ENCODE peak calls at places on chromosomes 12 and 14, in five cellular contexts. One of them, this sample, is unnamed.

GRCh38 chr12:109695961-109696461 is 17.6 kb upstream of the FAM222A start:
- DNase-seq in endothelial cell: no peak
- DNase-seq in GM23338: no peak
- DNase-seq in HCT116: peak
- DNase-seq in stimulated activated CD8-positive, alpha-beta memory T cell treated with anti-CD3 and anti-CD28 coated beads, Interleukin-7, amount 100 ng/mL, for 4 hours: no peak
- DNase-seq in this sample: no peak

GRCh38 chr12:132955094-132955932 is 793 bp downstream of the ZNF605 start:
- DNase-seq in HCT116: no peak
- DNase-seq in GM23338: peak
- DNase-seq in stimulated activated CD8-positive, alpha-beta memory T cell treated with anti-CD3 and anti-CD28 coated beads, Interleukin-7, amount 100 ng/mL, for 4 hours: no peak
- DNase-seq in endothelial cell: peak
- DNase-seq in this sample: peak

GRCh38 chr12:131795688-131796410 is 32.3 kb upstream of the MMP17 start:
- DNase-seq in HCT116: no peak
- DNase-seq in stimulated activated CD8-positive, alpha-beta memory T cell treated with anti-CD3 and anti-CD28 coated beads, Interleukin-7, amount 100 ng/mL, for 4 hours: no peak
- DNase-seq in GM23338: peak
- DNase-seq in endothelial cell: no peak
- DNase-seq in this sample: no peak

GRCh38 chr14:92258934-92259333 is 64.0 kb upstream of the SLC24A4 start:
- DNase-seq in HCT116: no peak
- DNase-seq in stimulated activated CD8-positive, alpha-beta memory T cell treated with anti-CD3 and anti-CD28 coated beads, Interleukin-7, amount 100 ng/mL, for 4 hours: no peak
- DNase-seq in GM23338: no peak
- DNase-seq in endothelial cell: no peak
- DNase-seq in this sample: no peak

GRCh38 chr12:129746318-129746717 is 157.5 kb downstream of the TMEM132D start:
- DNase-seq in endothelial cell: no peak
- DNase-seq in stimulated activated CD8-positive, alpha-beta memory T cell treated with anti-CD3 and anti-CD28 coated beads, Interleukin-7, amount 100 ng/mL, for 4 hours: no peak
- DNase-seq in HCT116: no peak
- DNase-seq in GM23338: no peak
- DNase-seq in this sample: no peak

GRCh38 chr14:86865934-86866333 is 1127.0 kb downstream of the GALC start:
- DNase-seq in endothelial cell: no peak
- DNase-seq in GM23338: peak
- DNase-seq in stimulated activated CD8-positive, alpha-beta memory T cell treated with anti-CD3 and anti-CD28 coated beads, Interleukin-7, amount 100 ng/mL, for 4 hours: no peak
- DNase-seq in HCT116: no peak
- DNase-seq in this sample: no peak

GRCh38 chr12:4164591-4165558 is 108.7 kb upstream of the CCND2 start:
- DNase-seq in stimulated activated CD8-positive, alpha-beta memory T cell treated with anti-CD3 and anti-CD28 coated beads, Interleukin-7, amount 100 ng/mL, for 4 hours: peak
- DNase-seq in HCT116: no peak
- DNase-seq in endothelial cell: peak
- DNase-seq in GM23338: peak
- DNase-seq in this sample: peak

GRCh38 chr12:112061127-112061526 is 47.5 kb downstream of the NAA25 start:
- DNase-seq in endothelial cell: no peak
- DNase-seq in HCT116: no peak
- DNase-seq in GM23338: no peak
- DNase-seq in stimulated activated CD8-positive, alpha-beta memory T cell treated with anti-CD3 and anti-CD28 coated beads, Interleukin-7, amount 100 ng/mL, for 4 hours: no peak
- DNase-seq in this sample: no peak

GRCh38 chr14:89903340-89903965 is 51.1 kb downstream of the EFCAB11 start:
- DNase-seq in HCT116: no peak
- DNase-seq in endothelial cell: no peak
- DNase-seq in GM23338: no peak
- DNase-seq in stimulated activated CD8-positive, alpha-beta memory T cell treated with anti-CD3 and anti-CD28 coated beads, Interleukin-7, amount 100 ng/mL, for 4 hours: no peak
- DNase-seq in this sample: no peak

GRCh38 chr12:12087693-12088034 is 16.9 kb downstream of the BCL2L14 start:
- DNase-seq in stimulated activated CD8-positive, alpha-beta memory T cell treated with anti-CD3 and anti-CD28 coated beads, Interleukin-7, amount 100 ng/mL, for 4 hours: no peak
- DNase-seq in endothelial cell: no peak
- DNase-seq in GM23338: no peak
- DNase-seq in HCT116: no peak
- DNase-seq in this sample: no peak

GRCh38 chr14:61178226-61179060 is 102.7 kb downstream of the TMEM30B start:
- DNase-seq in endothelial cell: no peak
- DNase-seq in stimulated activated CD8-positive, alpha-beta memory T cell treated with anti-CD3 and anti-CD28 coated beads, Interleukin-7, amount 100 ng/mL, for 4 hours: no peak
- DNase-seq in GM23338: no peak
- DNase-seq in HCT116: peak
- DNase-seq in this sample: no peak

GRCh38 chr14:89621009-89621421 is 204.0 kb upstream of the FOXN3 start:
- DNase-seq in GM23338: no peak
- DNase-seq in endothelial cell: no peak
- DNase-seq in HCT116: no peak
- DNase-seq in stimulated activated CD8-positive, alpha-beta memory T cell treated with anti-CD3 and anti-CD28 coated beads, Interleukin-7, amount 100 ng/mL, for 4 hours: peak
- DNase-seq in this sample: no peak

GRCh38 chr12:54579696-54580333 is 8.6 kb downstream of the PPP1R1A start:
- DNase-seq in HCT116: peak
- DNase-seq in endothelial cell: peak
- DNase-seq in stimulated activated CD8-positive, alpha-beta memory T cell treated with anti-CD3 and anti-CD28 coated beads, Interleukin-7, amount 100 ng/mL, for 4 hours: peak
- DNase-seq in GM23338: peak
- DNase-seq in this sample: peak

GRCh38 chr12:8156845-8157244 is at the start of gene ZNF705A:
- DNase-seq in HCT116: no peak
- DNase-seq in stimulated activated CD8-positive, alpha-beta memory T cell treated with anti-CD3 and anti-CD28 coated beads, Interleukin-7, amount 100 ng/mL, for 4 hours: no peak
- DNase-seq in endothelial cell: no peak
- DNase-seq in GM23338: no peak
- DNase-seq in this sample: no peak

GRCh38 chr14:30988509-30988908 is 36.9 kb upstream of the AP4S1 start:
- DNase-seq in stimulated activated CD8-positive, alpha-beta memory T cell treated with anti-CD3 and anti-CD28 coated beads, Interleukin-7, amount 100 ng/mL, for 4 hours: no peak
- DNase-seq in HCT116: no peak
- DNase-seq in GM23338: no peak
- DNase-seq in endothelial cell: no peak
- DNase-seq in this sample: no peak

GRCh38 chr14:52025310-52025709 is 36.0 kb downstream of the RTRAF start:
- DNase-seq in endothelial cell: no peak
- DNase-seq in stimulated activated CD8-positive, alpha-beta memory T cell treated with anti-CD3 and anti-CD28 coated beads, Interleukin-7, amount 100 ng/mL, for 4 hours: no peak
- DNase-seq in HCT116: no peak
- DNase-seq in GM23338: no peak
- DNase-seq in this sample: no peak

GRCh38 chr14:67566908-67567307 is 33.2 kb downstream of the PIGH start:
- DNase-seq in stimulated activated CD8-positive, alpha-beta memory T cell treated with anti-CD3 and anti-CD28 coated beads, Interleukin-7, amount 100 ng/mL, for 4 hours: no peak
- DNase-seq in HCT116: no peak
- DNase-seq in GM23338: no peak
- DNase-seq in endothelial cell: no peak
- DNase-seq in this sample: no peak

GRCh38 chr14:32343926-32344430 is 14.9 kb downstream of the AKAP6 start:
- DNase-seq in HCT116: no peak
- DNase-seq in GM23338: no peak
- DNase-seq in endothelial cell: no peak
- DNase-seq in stimulated activated CD8-positive, alpha-beta memory T cell treated with anti-CD3 and anti-CD28 coated beads, Interleukin-7, amount 100 ng/mL, for 4 hours: no peak
- DNase-seq in this sample: no peak

GRCh38 chr12:120625557-120626419 is 14.6 kb upstream of the CABP1 start:
- DNase-seq in stimulated activated CD8-positive, alpha-beta memory T cell treated with anti-CD3 and anti-CD28 coated beads, Interleukin-7, amount 100 ng/mL, for 4 hours: no peak
- DNase-seq in endothelial cell: no peak
- DNase-seq in HCT116: peak
- DNase-seq in GM23338: peak
- DNase-seq in this sample: no peak

GRCh38 chr12:64400041-64400440 is 4.2 kb upstream of the XPOT start:
- DNase-seq in stimulated activated CD8-positive, alpha-beta memory T cell treated with anti-CD3 and anti-CD28 coated beads, Interleukin-7, amount 100 ng/mL, for 4 hours: no peak
- DNase-seq in GM23338: peak
- DNase-seq in HCT116: no peak
- DNase-seq in endothelial cell: no peak
- DNase-seq in this sample: no peak

GRCh38 chr12:120884644-120885043 is 19.5 kb downstream of the SPPL3 start:
- DNase-seq in endothelial cell: no peak
- DNase-seq in GM23338: no peak
- DNase-seq in stimulated activated CD8-positive, alpha-beta memory T cell treated with anti-CD3 and anti-CD28 coated beads, Interleukin-7, amount 100 ng/mL, for 4 hours: no peak
- DNase-seq in HCT116: no peak
- DNase-seq in this sample: no peak

GRCh38 chr12:92408072-92408900 is 262.6 kb upstream of the BTG1 start:
- DNase-seq in GM23338: peak
- DNase-seq in endothelial cell: peak
- DNase-seq in HCT116: peak
- DNase-seq in stimulated activated CD8-positive, alpha-beta memory T cell treated with anti-CD3 and anti-CD28 coated beads, Interleukin-7, amount 100 ng/mL, for 4 hours: no peak
- DNase-seq in this sample: peak

GRCh38 chr12:79822475-79822874 is 112.4 kb downstream of the PPP1R12A start:
- DNase-seq in GM23338: no peak
- DNase-seq in stimulated activated CD8-positive, alpha-beta memory T cell treated with anti-CD3 and anti-CD28 coated beads, Interleukin-7, amount 100 ng/mL, for 4 hours: no peak
- DNase-seq in endothelial cell: no peak
- DNase-seq in HCT116: no peak
- DNase-seq in this sample: no peak

GRCh38 chr14:67186789-67187188 is 2.5 kb upstream of the GARIN2 start:
- DNase-seq in HCT116: peak
- DNase-seq in GM23338: no peak
- DNase-seq in stimulated activated CD8-positive, alpha-beta memory T cell treated with anti-CD3 and anti-CD28 coated beads, Interleukin-7, amount 100 ng/mL, for 4 hours: no peak
- DNase-seq in endothelial cell: no peak
- DNase-seq in this sample: no peak

GRCh38 chr14:65336191-65336591 is 76.3 kb upstream of the FUT8 start:
- DNase-seq in stimulated activated CD8-positive, alpha-beta memory T cell treated with anti-CD3 and anti-CD28 coated beads, Interleukin-7, amount 100 ng/mL, for 4 hours: peak
- DNase-seq in endothelial cell: no peak
- DNase-seq in GM23338: no peak
- DNase-seq in HCT116: no peak
- DNase-seq in this sample: no peak

GRCh38 chr12:50549885-50550284 is 45.1 kb downstream of the DIP2B start:
- DNase-seq in HCT116: no peak
- DNase-seq in endothelial cell: no peak
- DNase-seq in stimulated activated CD8-positive, alpha-beta memory T cell treated with anti-CD3 and anti-CD28 coated beads, Interleukin-7, amount 100 ng/mL, for 4 hours: no peak
- DNase-seq in GM23338: no peak
- DNase-seq in this sample: no peak